ENCODE peak calls at places on chromosomes 16 and 17, in eight cellular contexts. T, L, R, H, K, S, O and G are unnamed samples.

GRCh38 chr17:44627513-44627912 is 28.8 kb upstream of the MEIOC start:
- DNase-seq in R (no peak), L (no peak), S (no peak), T (no peak), O (no peak), K (no peak), H (no peak), G (no peak)

GRCh38 chr16:14015017-14015416 is 56.1 kb upstream of the MRTFB start:
- DNase-seq in O (no peak), T (no peak), H (peak), K (no peak), L (no peak), R (no peak), S (no peak), G (no peak)

GRCh38 chr16:8496364-8496763 is 93.9 kb downstream of the TMEM114 start:
- DNase-seq in K (no peak), O (no peak), H (no peak), T (no peak), S (no peak), R (no peak), L (no peak), G (no peak)

GRCh38 chr16:68091604-68092261 is 6.6 kb downstream of the NFATC3 start:
- DNase-seq in O (no peak), T (peak), S (no peak), H (peak), R (no peak), K (no peak), L (no peak), G (no peak)

GRCh38 chr16:86979984-86980553 is 337.1 kb downstream of the C16orf95 start:
- DNase-seq in O (no peak), T (no peak), S (no peak), H (no peak), L (no peak), K (no peak), R (no peak), G (no peak)

GRCh38 chr17:13490427-13490826 is 111.3 kb downstream of the HS3ST3A1 start:
- DNase-seq in O (no peak), R (no peak), S (no peak), H (no peak), L (no peak), K (no peak), T (no peak), G (no peak)

GRCh38 chr16:22318690-22319358 is 21.6 kb downstream of the POLR3E start:
- DNase-seq in O (no peak), K (no peak), T (peak), L (peak), H (peak), S (peak), R (peak), G (no peak)

GRCh38 chr17:50173335-50173941 is 7.6 kb downstream of the SGCA start:
- DNase-seq in T (peak), R (no peak), O (peak), H (peak), L (no peak), S (no peak), K (no peak), G (no peak)

GRCh38 chr17:17079336-17079735 is 37.1 kb downstream of the MPRIP start:
- DNase-seq in K (no peak), H (no peak), R (no peak), S (no peak), T (no peak), O (no peak), L (no peak), G (no peak)

GRCh38 chr16:50193594-50193993 is 40.5 kb downstream of the TENT4B start:
- DNase-seq in R (no peak), H (peak), O (no peak), S (no peak), L (no peak), K (no peak), T (peak), G (no peak)